ENCODE peak calls at places on chromosome 3, in nine cellular contexts. One of them, this sample, is unnamed.

GRCh38 chr3:49929333-49930240 is at the start of gene MON1A:
- DNase-seq in NCI-H510A treated with DMSO at 0.1 percent for 48 hours: peak; percentile 56
- DNase-seq in T-helper 1 cell: peak; percentile 78
- DNase-seq in stimulated activated CD4-positive, alpha-beta T cell treated with anti-CD3 and anti-CD28 coated beads, Interleukin-12 subunit alpha, Interleukin-12 subunit beta, amount 100 ng/mL, for 4 hours: peak; percentile 87
- DNase-seq in psoas muscle: peak; percentile 98
- DNase-seq in left ventricle myocardium superior: peak; percentile 98
- DNase-seq in activated T-cell treated with anti-CD3 and anti-CD28 coated beads for 1 hour: peak; percentile 83
- DNase-seq in non-pigmented ciliary epithelial cell: no peak
- DNase-seq in KG1: peak; percentile 78
- DNase-seq in this sample: peak; percentile 70

GRCh38 chr3:52292247-52293065 is 4.8 kb downstream of the GLYCTK start:
- DNase-seq in NCI-H510A treated with DMSO at 0.1 percent for 48 hours: no peak
- DNase-seq in T-helper 1 cell: no peak
- DNase-seq in stimulated activated CD4-positive, alpha-beta T cell treated with anti-CD3 and anti-CD28 coated beads, Interleukin-12 subunit alpha, Interleukin-12 subunit beta, amount 100 ng/mL, for 4 hours: no peak
- DNase-seq in psoas muscle: no peak
- DNase-seq in left ventricle myocardium superior: no peak
- DNase-seq in activated T-cell treated with anti-CD3 and anti-CD28 coated beads for 1 hour: no peak
- DNase-seq in non-pigmented ciliary epithelial cell: no peak
- DNase-seq in KG1: no peak
- DNase-seq in this sample: no peak

GRCh38 chr3:97872209-97873042 is 50.6 kb downstream of the CRYBG3 start:
- DNase-seq in NCI-H510A treated with DMSO at 0.1 percent for 48 hours: no peak
- DNase-seq in T-helper 1 cell: no peak
- DNase-seq in stimulated activated CD4-positive, alpha-beta T cell treated with anti-CD3 and anti-CD28 coated beads, Interleukin-12 subunit alpha, Interleukin-12 subunit beta, amount 100 ng/mL, for 4 hours: peak; percentile 1
- DNase-seq in psoas muscle: no peak
- DNase-seq in left ventricle myocardium superior: no peak
- DNase-seq in activated T-cell treated with anti-CD3 and anti-CD28 coated beads for 1 hour: no peak
- DNase-seq in non-pigmented ciliary epithelial cell: peak; percentile 89
- DNase-seq in KG1: no peak
- DNase-seq in this sample: no peak

GRCh38 chr3:156681003-156681402 is 6.6 kb downstream of the TIPARP start:
- DNase-seq in NCI-H510A treated with DMSO at 0.1 percent for 48 hours: peak; percentile 71
- DNase-seq in T-helper 1 cell: no peak
- DNase-seq in stimulated activated CD4-positive, alpha-beta T cell treated with anti-CD3 and anti-CD28 coated beads, Interleukin-12 subunit alpha, Interleukin-12 subunit beta, amount 100 ng/mL, for 4 hours: no peak
- DNase-seq in psoas muscle: no peak
- DNase-seq in left ventricle myocardium superior: no peak
- DNase-seq in activated T-cell treated with anti-CD3 and anti-CD28 coated beads for 1 hour: no peak
- DNase-seq in non-pigmented ciliary epithelial cell: peak; percentile 88
- DNase-seq in KG1: no peak
- DNase-seq in this sample: no peak

GRCh38 chr3:4493931-4494806 is 1.0 kb downstream of the ITPR1 start:
- DNase-seq in NCI-H510A treated with DMSO at 0.1 percent for 48 hours: no peak
- DNase-seq in T-helper 1 cell: no peak
- DNase-seq in stimulated activated CD4-positive, alpha-beta T cell treated with anti-CD3 and anti-CD28 coated beads, Interleukin-12 subunit alpha, Interleukin-12 subunit beta, amount 100 ng/mL, for 4 hours: no peak
- DNase-seq in psoas muscle: no peak
- DNase-seq in left ventricle myocardium superior: peak; percentile 35
- DNase-seq in activated T-cell treated with anti-CD3 and anti-CD28 coated beads for 1 hour: no peak
- DNase-seq in non-pigmented ciliary epithelial cell: no peak
- DNase-seq in KG1: no peak
- DNase-seq in this sample: no peak

GRCh38 chr3:19267040-19267439 is 118.7 kb downstream of the KCNH8 start:
- DNase-seq in NCI-H510A treated with DMSO at 0.1 percent for 48 hours: no peak
- DNase-seq in T-helper 1 cell: no peak
- DNase-seq in stimulated activated CD4-positive, alpha-beta T cell treated with anti-CD3 and anti-CD28 coated beads, Interleukin-12 subunit alpha, Interleukin-12 subunit beta, amount 100 ng/mL, for 4 hours: no peak
- DNase-seq in psoas muscle: no peak
- DNase-seq in left ventricle myocardium superior: no peak
- DNase-seq in activated T-cell treated with anti-CD3 and anti-CD28 coated beads for 1 hour: no peak
- DNase-seq in non-pigmented ciliary epithelial cell: no peak
- DNase-seq in KG1: no peak
- DNase-seq in this sample: no peak

GRCh38 chr3:9497821-9498565 is 55.6 kb downstream of the LHFPL4 start:
- DNase-seq in NCI-H510A treated with DMSO at 0.1 percent for 48 hours: no peak
- DNase-seq in T-helper 1 cell: no peak
- DNase-seq in stimulated activated CD4-positive, alpha-beta T cell treated with anti-CD3 and anti-CD28 coated beads, Interleukin-12 subunit alpha, Interleukin-12 subunit beta, amount 100 ng/mL, for 4 hours: no peak
- DNase-seq in psoas muscle: no peak
- DNase-seq in left ventricle myocardium superior: no peak
- DNase-seq in activated T-cell treated with anti-CD3 and anti-CD28 coated beads for 1 hour: no peak
- DNase-seq in non-pigmented ciliary epithelial cell: peak; percentile 24
- DNase-seq in KG1: no peak
- DNase-seq in this sample: no peak

GRCh38 chr3:145767909-145768308 is 393.1 kb downstream of the PLOD2 start:
- DNase-seq in NCI-H510A treated with DMSO at 0.1 percent for 48 hours: no peak
- DNase-seq in T-helper 1 cell: no peak
- DNase-seq in stimulated activated CD4-positive, alpha-beta T cell treated with anti-CD3 and anti-CD28 coated beads, Interleukin-12 subunit alpha, Interleukin-12 subunit beta, amount 100 ng/mL, for 4 hours: no peak
- DNase-seq in psoas muscle: no peak
- DNase-seq in left ventricle myocardium superior: no peak
- DNase-seq in activated T-cell treated with anti-CD3 and anti-CD28 coated beads for 1 hour: no peak
- DNase-seq in non-pigmented ciliary epithelial cell: peak; percentile 1
- DNase-seq in KG1: no peak
- DNase-seq in this sample: no peak

GRCh38 chr3:63295356-63295755 is 17.2 kb downstream of the SYNPR start:
- DNase-seq in NCI-H510A treated with DMSO at 0.1 percent for 48 hours: no peak
- DNase-seq in T-helper 1 cell: no peak
- DNase-seq in stimulated activated CD4-positive, alpha-beta T cell treated with anti-CD3 and anti-CD28 coated beads, Interleukin-12 subunit alpha, Interleukin-12 subunit beta, amount 100 ng/mL, for 4 hours: no peak
- DNase-seq in psoas muscle: no peak
- DNase-seq in left ventricle myocardium superior: no peak
- DNase-seq in activated T-cell treated with anti-CD3 and anti-CD28 coated beads for 1 hour: no peak
- DNase-seq in non-pigmented ciliary epithelial cell: no peak
- DNase-seq in KG1: no peak
- DNase-seq in this sample: no peak

GRCh38 chr3:126538316-126538715 is 14.4 kb downstream of the CHST13 start:
- DNase-seq in NCI-H510A treated with DMSO at 0.1 percent for 48 hours: no peak
- DNase-seq in T-helper 1 cell: no peak
- DNase-seq in stimulated activated CD4-positive, alpha-beta T cell treated with anti-CD3 and anti-CD28 coated beads, Interleukin-12 subunit alpha, Interleukin-12 subunit beta, amount 100 ng/mL, for 4 hours: no peak
- DNase-seq in psoas muscle: peak; percentile 49
- DNase-seq in left ventricle myocardium superior: peak; percentile 18
- DNase-seq in activated T-cell treated with anti-CD3 and anti-CD28 coated beads for 1 hour: no peak
- DNase-seq in non-pigmented ciliary epithelial cell: no peak
- DNase-seq in KG1: no peak
- DNase-seq in this sample: no peak

GRCh38 chr3:50674349-50675178 is at the start of gene DOCK3:
- DNase-seq in NCI-H510A treated with DMSO at 0.1 percent for 48 hours: peak; percentile 22
- DNase-seq in T-helper 1 cell: peak; percentile 69
- DNase-seq in stimulated activated CD4-positive, alpha-beta T cell treated with anti-CD3 and anti-CD28 coated beads, Interleukin-12 subunit alpha, Interleukin-12 subunit beta, amount 100 ng/mL, for 4 hours: peak; percentile 61
- DNase-seq in psoas muscle: peak; percentile 80
- DNase-seq in left ventricle myocardium superior: peak; percentile 84
- DNase-seq in activated T-cell treated with anti-CD3 and anti-CD28 coated beads for 1 hour: peak; percentile 56
- DNase-seq in non-pigmented ciliary epithelial cell: no peak
- DNase-seq in KG1: no peak
- DNase-seq in this sample: peak; percentile 23

GRCh38 chr3:69649713-69650419 is 89.4 kb upstream of the MITF start:
- DNase-seq in NCI-H510A treated with DMSO at 0.1 percent for 48 hours: no peak
- DNase-seq in T-helper 1 cell: no peak
- DNase-seq in stimulated activated CD4-positive, alpha-beta T cell treated with anti-CD3 and anti-CD28 coated beads, Interleukin-12 subunit alpha, Interleukin-12 subunit beta, amount 100 ng/mL, for 4 hours: no peak
- DNase-seq in psoas muscle: no peak
- DNase-seq in left ventricle myocardium superior: no peak
- DNase-seq in activated T-cell treated with anti-CD3 and anti-CD28 coated beads for 1 hour: no peak
- DNase-seq in non-pigmented ciliary epithelial cell: no peak
- DNase-seq in KG1: no peak
- DNase-seq in this sample: no peak

GRCh38 chr3:20574746-20575145 is 388.7 kb upstream of the SGO1 start:
- DNase-seq in NCI-H510A treated with DMSO at 0.1 percent for 48 hours: no peak
- DNase-seq in T-helper 1 cell: no peak
- DNase-seq in stimulated activated CD4-positive, alpha-beta T cell treated with anti-CD3 and anti-CD28 coated beads, Interleukin-12 subunit alpha, Interleukin-12 subunit beta, amount 100 ng/mL, for 4 hours: no peak
- DNase-seq in psoas muscle: no peak
- DNase-seq in left ventricle myocardium superior: no peak
- DNase-seq in activated T-cell treated with anti-CD3 and anti-CD28 coated beads for 1 hour: no peak
- DNase-seq in non-pigmented ciliary epithelial cell: peak; percentile 84
- DNase-seq in KG1: no peak
- DNase-seq in this sample: no peak

GRCh38 chr3:9739181-9739580 is 7.6 kb downstream of the BRPF1 start:
- DNase-seq in NCI-H510A treated with DMSO at 0.1 percent for 48 hours: no peak
- DNase-seq in T-helper 1 cell: no peak
- DNase-seq in stimulated activated CD4-positive, alpha-beta T cell treated with anti-CD3 and anti-CD28 coated beads, Interleukin-12 subunit alpha, Interleukin-12 subunit beta, amount 100 ng/mL, for 4 hours: no peak
- DNase-seq in psoas muscle: no peak
- DNase-seq in left ventricle myocardium superior: no peak
- DNase-seq in activated T-cell treated with anti-CD3 and anti-CD28 coated beads for 1 hour: no peak
- DNase-seq in non-pigmented ciliary epithelial cell: no peak
- DNase-seq in KG1: no peak
- DNase-seq in this sample: no peak

GRCh38 chr3:148697311-148698189 is at the start of gene AGTR1:
- DNase-seq in NCI-H510A treated with DMSO at 0.1 percent for 48 hours: peak; percentile 6
- DNase-seq in T-helper 1 cell: no peak
- DNase-seq in stimulated activated CD4-positive, alpha-beta T cell treated with anti-CD3 and anti-CD28 coated beads, Interleukin-12 subunit alpha, Interleukin-12 subunit beta, amount 100 ng/mL, for 4 hours: no peak
- DNase-seq in psoas muscle: peak; percentile 91
- DNase-seq in left ventricle myocardium superior: peak; percentile 78
- DNase-seq in activated T-cell treated with anti-CD3 and anti-CD28 coated beads for 1 hour: no peak
- DNase-seq in non-pigmented ciliary epithelial cell: no peak
- DNase-seq in KG1: no peak
- DNase-seq in this sample: no peak

GRCh38 chr3:107366766-107367165 is 10.5 kb upstream of the CCDC54 start:
- DNase-seq in NCI-H510A treated with DMSO at 0.1 percent for 48 hours: no peak
- DNase-seq in T-helper 1 cell: no peak
- DNase-seq in stimulated activated CD4-positive, alpha-beta T cell treated with anti-CD3 and anti-CD28 coated beads, Interleukin-12 subunit alpha, Interleukin-12 subunit beta, amount 100 ng/mL, for 4 hours: no peak
- DNase-seq in psoas muscle: no peak
- DNase-seq in left ventricle myocardium superior: no peak
- DNase-seq in activated T-cell treated with anti-CD3 and anti-CD28 coated beads for 1 hour: no peak
- DNase-seq in non-pigmented ciliary epithelial cell: no peak
- DNase-seq in KG1: no peak
- DNase-seq in this sample: no peak

GRCh38 chr3:183284570-183284969 is 31.5 kb downstream of the B3GNT5 start:
- DNase-seq in NCI-H510A treated with DMSO at 0.1 percent for 48 hours: no peak
- DNase-seq in T-helper 1 cell: no peak
- DNase-seq in stimulated activated CD4-positive, alpha-beta T cell treated with anti-CD3 and anti-CD28 coated beads, Interleukin-12 subunit alpha, Interleukin-12 subunit beta, amount 100 ng/mL, for 4 hours: no peak
- DNase-seq in psoas muscle: no peak
- DNase-seq in left ventricle myocardium superior: no peak
- DNase-seq in activated T-cell treated with anti-CD3 and anti-CD28 coated beads for 1 hour: no peak
- DNase-seq in non-pigmented ciliary epithelial cell: no peak
- DNase-seq in KG1: no peak
- DNase-seq in this sample: no peak

GRCh38 chr3:23830869-23831484 is 25.2 kb downstream of the UBE2E1 start:
- DNase-seq in NCI-H510A treated with DMSO at 0.1 percent for 48 hours: no peak
- DNase-seq in T-helper 1 cell: no peak
- DNase-seq in stimulated activated CD4-positive, alpha-beta T cell treated with anti-CD3 and anti-CD28 coated beads, Interleukin-12 subunit alpha, Interleukin-12 subunit beta, amount 100 ng/mL, for 4 hours: no peak
- DNase-seq in psoas muscle: no peak
- DNase-seq in left ventricle myocardium superior: no peak
- DNase-seq in activated T-cell treated with anti-CD3 and anti-CD28 coated beads for 1 hour: no peak
- DNase-seq in non-pigmented ciliary epithelial cell: no peak
- DNase-seq in KG1: no peak
- DNase-seq in this sample: no peak

GRCh38 chr3:140296796-140297352 is 361.9 kb downstream of the CLSTN2 start:
- DNase-seq in NCI-H510A treated with DMSO at 0.1 percent for 48 hours: no peak
- DNase-seq in T-helper 1 cell: no peak
- DNase-seq in stimulated activated CD4-positive, alpha-beta T cell treated with anti-CD3 and anti-CD28 coated beads, Interleukin-12 subunit alpha, Interleukin-12 subunit beta, amount 100 ng/mL, for 4 hours: no peak
- DNase-seq in psoas muscle: no peak
- DNase-seq in left ventricle myocardium superior: no peak
- DNase-seq in activated T-cell treated with anti-CD3 and anti-CD28 coated beads for 1 hour: no peak
- DNase-seq in non-pigmented ciliary epithelial cell: no peak
- DNase-seq in KG1: no peak
- DNase-seq in this sample: no peak

GRCh38 chr3:52124126-52124525 is 30.1 kb downstream of the POC1A start:
- DNase-seq in NCI-H510A treated with DMSO at 0.1 percent for 48 hours: no peak
- DNase-seq in T-helper 1 cell: no peak
- DNase-seq in stimulated activated CD4-positive, alpha-beta T cell treated with anti-CD3 and anti-CD28 coated beads, Interleukin-12 subunit alpha, Interleukin-12 subunit beta, amount 100 ng/mL, for 4 hours: no peak
- DNase-seq in psoas muscle: peak; percentile 15
- DNase-seq in left ventricle myocardium superior: no peak
- DNase-seq in activated T-cell treated with anti-CD3 and anti-CD28 coated beads for 1 hour: no peak
- DNase-seq in non-pigmented ciliary epithelial cell: no peak
- DNase-seq in KG1: no peak
- DNase-seq in this sample: no peak

GRCh38 chr3:155805204-155805801 is 775 bp downstream of the C3orf33 start:
- DNase-seq in NCI-H510A treated with DMSO at 0.1 percent for 48 hours: peak; percentile 41
- DNase-seq in T-helper 1 cell: no peak
- DNase-seq in stimulated activated CD4-positive, alpha-beta T cell treated with anti-CD3 and anti-CD28 coated beads, Interleukin-12 subunit alpha, Interleukin-12 subunit beta, amount 100 ng/mL, for 4 hours: peak; percentile 43
- DNase-seq in psoas muscle: peak; percentile 48
- DNase-seq in left ventricle myocardium superior: no peak
- DNase-seq in activated T-cell treated with anti-CD3 and anti-CD28 coated beads for 1 hour: peak; percentile 11
- DNase-seq in non-pigmented ciliary epithelial cell: no peak
- DNase-seq in KG1: no peak
- DNase-seq in this sample: no peak

GRCh38 chr3:182568206-182568605 is 225.1 kb upstream of the ATP11B start:
- DNase-seq in NCI-H510A treated with DMSO at 0.1 percent for 48 hours: no peak
- DNase-seq in T-helper 1 cell: no peak
- DNase-seq in stimulated activated CD4-positive, alpha-beta T cell treated with anti-CD3 and anti-CD28 coated beads, Interleukin-12 subunit alpha, Interleukin-12 subunit beta, amount 100 ng/mL, for 4 hours: no peak
- DNase-seq in psoas muscle: no peak
- DNase-seq in left ventricle myocardium superior: no peak
- DNase-seq in activated T-cell treated with anti-CD3 and anti-CD28 coated beads for 1 hour: no peak
- DNase-seq in non-pigmented ciliary epithelial cell: no peak
- DNase-seq in KG1: no peak
- DNase-seq in this sample: no peak

GRCh38 chr3:47852604-47853397 is 49.9 kb downstream of the DHX30 start:
- DNase-seq in NCI-H510A treated with DMSO at 0.1 percent for 48 hours: no peak
- DNase-seq in T-helper 1 cell: no peak
- DNase-seq in stimulated activated CD4-positive, alpha-beta T cell treated with anti-CD3 and anti-CD28 coated beads, Interleukin-12 subunit alpha, Interleukin-12 subunit beta, amount 100 ng/mL, for 4 hours: no peak
- DNase-seq in psoas muscle: peak; percentile 39
- DNase-seq in left ventricle myocardium superior: no peak
- DNase-seq in activated T-cell treated with anti-CD3 and anti-CD28 coated beads for 1 hour: no peak
- DNase-seq in non-pigmented ciliary epithelial cell: no peak
- DNase-seq in KG1: no peak
- DNase-seq in this sample: no peak

GRCh38 chr3:18828637-18829036 is 319.7 kb upstream of the KCNH8 start:
- DNase-seq in NCI-H510A treated with DMSO at 0.1 percent for 48 hours: no peak
- DNase-seq in T-helper 1 cell: no peak
- DNase-seq in stimulated activated CD4-positive, alpha-beta T cell treated with anti-CD3 and anti-CD28 coated beads, Interleukin-12 subunit alpha, Interleukin-12 subunit beta, amount 100 ng/mL, for 4 hours: no peak
- DNase-seq in psoas muscle: no peak
- DNase-seq in left ventricle myocardium superior: no peak
- DNase-seq in activated T-cell treated with anti-CD3 and anti-CD28 coated beads for 1 hour: no peak
- DNase-seq in non-pigmented ciliary epithelial cell: no peak
- DNase-seq in KG1: no peak
- DNase-seq in this sample: no peak

GRCh38 chr3:128577711-128578110 is 72.9 kb downstream of the RPN1 start:
- DNase-seq in NCI-H510A treated with DMSO at 0.1 percent for 48 hours: no peak
- DNase-seq in T-helper 1 cell: no peak
- DNase-seq in stimulated activated CD4-positive, alpha-beta T cell treated with anti-CD3 and anti-CD28 coated beads, Interleukin-12 subunit alpha, Interleukin-12 subunit beta, amount 100 ng/mL, for 4 hours: no peak
- DNase-seq in psoas muscle: no peak
- DNase-seq in left ventricle myocardium superior: no peak
- DNase-seq in activated T-cell treated with anti-CD3 and anti-CD28 coated beads for 1 hour: no peak
- DNase-seq in non-pigmented ciliary epithelial cell: no peak
- DNase-seq in KG1: no peak
- DNase-seq in this sample: no peak

GRCh38 chr3:135895734-135896121 is 69.8 kb upstream of the PPP2R3A start:
- DNase-seq in NCI-H510A treated with DMSO at 0.1 percent for 48 hours: no peak
- DNase-seq in T-helper 1 cell: no peak
- DNase-seq in stimulated activated CD4-positive, alpha-beta T cell treated with anti-CD3 and anti-CD28 coated beads, Interleukin-12 subunit alpha, Interleukin-12 subunit beta, amount 100 ng/mL, for 4 hours: no peak
- DNase-seq in psoas muscle: no peak
- DNase-seq in left ventricle myocardium superior: no peak
- DNase-seq in activated T-cell treated with anti-CD3 and anti-CD28 coated beads for 1 hour: no peak
- DNase-seq in non-pigmented ciliary epithelial cell: no peak
- DNase-seq in KG1: no peak
- DNase-seq in this sample: no peak

GRCh38 chr3:129486057-129487035 is 42.1 kb upstream of the RHO start:
- DNase-seq in NCI-H510A treated with DMSO at 0.1 percent for 48 hours: no peak
- DNase-seq in T-helper 1 cell: no peak
- DNase-seq in stimulated activated CD4-positive, alpha-beta T cell treated with anti-CD3 and anti-CD28 coated beads, Interleukin-12 subunit alpha, Interleukin-12 subunit beta, amount 100 ng/mL, for 4 hours: no peak
- DNase-seq in psoas muscle: no peak
- DNase-seq in left ventricle myocardium superior: no peak
- DNase-seq in activated T-cell treated with anti-CD3 and anti-CD28 coated beads for 1 hour: no peak
- DNase-seq in non-pigmented ciliary epithelial cell: no peak
- DNase-seq in KG1: no peak
- DNase-seq in this sample: no peak

GRCh38 chr3:159855599-159856495 is 132.8 kb upstream of the IL12A start:
- DNase-seq in NCI-H510A treated with DMSO at 0.1 percent for 48 hours: no peak
- DNase-seq in T-helper 1 cell: no peak
- DNase-seq in stimulated activated CD4-positive, alpha-beta T cell treated with anti-CD3 and anti-CD28 coated beads, Interleukin-12 subunit alpha, Interleukin-12 subunit beta, amount 100 ng/mL, for 4 hours: no peak
- DNase-seq in psoas muscle: no peak
- DNase-seq in left ventricle myocardium superior: no peak
- DNase-seq in activated T-cell treated with anti-CD3 and anti-CD28 coated beads for 1 hour: no peak
- DNase-seq in non-pigmented ciliary epithelial cell: no peak
- DNase-seq in KG1: no peak
- DNase-seq in this sample: no peak

GRCh38 chr3:85394424-85394823 is 435.6 kb downstream of the CADM2 start:
- DNase-seq in NCI-H510A treated with DMSO at 0.1 percent for 48 hours: no peak
- DNase-seq in T-helper 1 cell: no peak
- DNase-seq in stimulated activated CD4-positive, alpha-beta T cell treated with anti-CD3 and anti-CD28 coated beads, Interleukin-12 subunit alpha, Interleukin-12 subunit beta, amount 100 ng/mL, for 4 hours: no peak
- DNase-seq in psoas muscle: no peak
- DNase-seq in left ventricle myocardium superior: no peak
- DNase-seq in activated T-cell treated with anti-CD3 and anti-CD28 coated beads for 1 hour: no peak
- DNase-seq in non-pigmented ciliary epithelial cell: no peak
- DNase-seq in KG1: no peak
- DNase-seq in this sample: no peak

GRCh38 chr3:78741066-78741645 is 1026.6 kb downstream of the ROBO1 start:
- DNase-seq in NCI-H510A treated with DMSO at 0.1 percent for 48 hours: no peak
- DNase-seq in T-helper 1 cell: no peak
- DNase-seq in stimulated activated CD4-positive, alpha-beta T cell treated with anti-CD3 and anti-CD28 coated beads, Interleukin-12 subunit alpha, Interleukin-12 subunit beta, amount 100 ng/mL, for 4 hours: no peak
- DNase-seq in psoas muscle: no peak
- DNase-seq in left ventricle myocardium superior: no peak
- DNase-seq in activated T-cell treated with anti-CD3 and anti-CD28 coated beads for 1 hour: no peak
- DNase-seq in non-pigmented ciliary epithelial cell: no peak
- DNase-seq in KG1: peak; percentile 0
- DNase-seq in this sample: no peak

GRCh38 chr3:40766396-40766795 is 241.6 kb downstream of the ZNF621 start:
- DNase-seq in NCI-H510A treated with DMSO at 0.1 percent for 48 hours: no peak
- DNase-seq in T-helper 1 cell: no peak
- DNase-seq in stimulated activated CD4-positive, alpha-beta T cell treated with anti-CD3 and anti-CD28 coated beads, Interleukin-12 subunit alpha, Interleukin-12 subunit beta, amount 100 ng/mL, for 4 hours: no peak
- DNase-seq in psoas muscle: no peak
- DNase-seq in left ventricle myocardium superior: no peak
- DNase-seq in activated T-cell treated with anti-CD3 and anti-CD28 coated beads for 1 hour: no peak
- DNase-seq in non-pigmented ciliary epithelial cell: no peak
- DNase-seq in KG1: no peak
- DNase-seq in this sample: no peak

This sample was measured in GDM1.